ENCODE peak calls at places on chromosome 16, in four cellular contexts. Y is activated CD4-positive, CD25-positive, alpha-beta regulatory T cell; R is activated T-cell treated with anti-CD3 and anti-CD28 coated beads for 24 hours; D is endothelial cell of umbilical vein. N is an unnamed sample.

GRCh38 chr16:31050280-31051030 is 17.1 kb downstream of the STX4 start:
- DNase-seq in D (no peak), Y (no peak), R (no peak), N (no peak)

GRCh38 chr16:65312795-65313194 is 190.9 kb upstream of the CDH11 start:
- DNase-seq in Y (no peak), D (no peak), R (no peak), N (no peak)

GRCh38 chr16:4053663-4054479 is 62.4 kb downstream of the ADCY9 start:
- DNase-seq in D (peak; percentile 47), R (no peak), Y (no peak), N (no peak)

GRCh38 chr16:22120440-22120839 is 28.1 kb downstream of the VWA3A start:
- DNase-seq in D (no peak), Y (no peak), R (no peak), N (no peak)

GRCh38 chr16:69073181-69073669 is 32.2 kb upstream of the HAS3 start:
- DNase-seq in R (no peak), D (peak; percentile 38), Y (no peak), N (no peak)

GRCh38 chr16:1000608-1001007 is 19.0 kb downstream of the SOX8 start:
- DNase-seq in Y (no peak), D (no peak), R (no peak), N (no peak)

GRCh38 chr16:57694191-57694555 is 433 bp upstream of the DRC7 start:
- DNase-seq in R (no peak), D (no peak), Y (no peak), N (no peak)

GRCh38 chr16:84790291-84790690 is 29.5 kb upstream of the CRISPLD2 start:
- DNase-seq in R (no peak), Y (no peak), D (no peak), N (no peak)

GRCh38 chr16:85912271-85912974 is 13.5 kb downstream of the IRF8 start:
- DNase-seq in R (no peak), Y (no peak), D (no peak), N (no peak)

GRCh38 chr16:17773698-17774101 is 302.9 kb upstream of the XYLT1 start:
- DNase-seq in D (no peak), R (no peak), Y (no peak), N (no peak)

GRCh38 chr16:2471016-2471652 is at the start of gene NTN3:
- DNase-seq in D (no peak), Y (no peak), R (no peak), N (no peak)

GRCh38 chr16:64153718-64154117 is 968.1 kb downstream of the CDH11 start:
- DNase-seq in D (no peak), Y (no peak), R (no peak), N (no peak)

GRCh38 chr16:31869511-31870201 is 4.0 kb upstream of the ZNF267 start:
- DNase-seq in D (peak; percentile 97), Y (peak; percentile 47), R (peak; percentile 71), N (no peak)

GRCh38 chr16:85279402-85279801 is 167.1 kb upstream of the CIBAR2 start:
- DNase-seq in Y (no peak), D (no peak), R (no peak), N (no peak)

GRCh38 chr16:86470964-86471363 is 39.4 kb upstream of the FOXF1 start:
- DNase-seq in Y (no peak), D (no peak), R (no peak), N (no peak)

GRCh38 chr16:165539-166374 is at the start of gene HBM:
- DNase-seq in Y (no peak), D (no peak), R (no peak), N (no peak)

GRCh38 chr16:77951788-77952187 is 70.6 kb upstream of the CLEC3A start:
- DNase-seq in Y (no peak), R (no peak), D (no peak), N (no peak)

GRCh38 chr16:2783581-2784375 is 3.6 kb downstream of the PRSS33 start:
- DNase-seq in D (no peak), Y (no peak), R (no peak), N (no peak)

GRCh38 chr16:1979271-1980025 is 1.8 kb downstream of the NOXO1 start:
- DNase-seq in Y (no peak), D (no peak), R (no peak), N (no peak)

GRCh38 chr16:71929048-71929447 is 33.7 kb downstream of the IST1 start:
- DNase-seq in R (no peak), D (peak; percentile 54), Y (no peak), N (no peak)

GRCh38 chr16:78695371-78695770 is 595.9 kb downstream of the WWOX start:
- DNase-seq in R (no peak), Y (no peak), D (no peak), N (no peak)